ENCODE peak calls at places on chromosomes 3 and 15, in six cellular contexts. F, C, V, M, W and E are unnamed samples.

GRCh38 chr15:43325039-43325438 is 5.3 kb downstream of the LCMT2 start:
- DNase-seq in F (no peak), C (no peak), V (no peak), M (no peak), W (no peak), E (no peak)

GRCh38 chr3:177905895-177906511 is 630.2 kb upstream of the KCNMB2 start:
- DNase-seq in F (no peak), C (no peak), V (no peak), M (peak), W (no peak), E (no peak)

GRCh38 chr3:112200317-112200666 is 67.2 kb upstream of the GCSAM start:
- DNase-seq in F (no peak), C (no peak), V (no peak), M (no peak), W (no peak), E (no peak)

GRCh38 chr3:179450901-179451334 is 352 bp downstream of the GNB4 start:
- DNase-seq in F (peak), C (peak), V (peak), M (no peak), W (peak), E (no peak)

GRCh38 chr15:61063875-61064320 is 165.2 kb downstream of the RORA start:
- DNase-seq in F (no peak), C (no peak), V (no peak), M (no peak), W (no peak), E (no peak)

GRCh38 chr15:81740402-81740801 is 305.4 kb downstream of the MEX3B start:
- DNase-seq in F (no peak), C (no peak), V (no peak), M (no peak), W (no peak), E (no peak)

GRCh38 chr3:195114786-195115597 is 156.0 kb downstream of the XXYLT1 start:
- DNase-seq in F (no peak), C (no peak), V (no peak), M (no peak), W (no peak), E (no peak)

GRCh38 chr3:155327430-155327829 is 33.9 kb upstream of the STRIT1 start:
- DNase-seq in F (no peak), C (no peak), V (no peak), M (no peak), W (no peak), E (no peak)

GRCh38 chr3:133463441-133463860 is 63.6 kb downstream of the BFSP2 start:
- DNase-seq in F (no peak), C (no peak), V (no peak), M (no peak), W (no peak), E (no peak)

GRCh38 chr3:15795563-15796308 is 2.0 kb downstream of the ANKRD28 start:
- DNase-seq in F (no peak), C (no peak), V (peak), M (no peak), W (no peak), E (no peak)

GRCh38 chr3:195401959-195402358 is 40.9 kb downstream of the ACAP2 start:
- DNase-seq in F (no peak), C (no peak), V (no peak), M (no peak), W (no peak), E (no peak)

GRCh38 chr15:51536965-51537574 is 85.5 kb downstream of the DMXL2 start:
- DNase-seq in F (peak), C (no peak), V (peak), M (peak), W (no peak), E (no peak)

GRCh38 chr3:173553635-173554280 is 156.2 kb downstream of the NLGN1 start:
- DNase-seq in F (peak), C (no peak), V (peak), M (peak), W (no peak), E (no peak)

GRCh38 chr3:98058244-98058960 is 23.3 kb upstream of the GABRR3 start:
- DNase-seq in F (no peak), C (no peak), V (no peak), M (no peak), W (no peak), E (no peak)

GRCh38 chr3:51123531-51123930 is 261.6 kb upstream of the MANF start:
- DNase-seq in F (no peak), C (no peak), V (no peak), M (no peak), W (no peak), E (no peak)

GRCh38 chr3:122940628-122941086 is 86.9 kb downstream of the SEMA5B start:
- DNase-seq in F (no peak), C (no peak), V (no peak), M (no peak), W (no peak), E (no peak)

GRCh38 chr15:42313463-42313862 is 40.2 kb upstream of the TMEM87A start:
- DNase-seq in F (no peak), C (no peak), V (no peak), M (no peak), W (no peak), E (no peak)

GRCh38 chr3:171774516-171774915 is 35.8 kb downstream of the PLD1 start:
- DNase-seq in F (no peak), C (no peak), V (no peak), M (no peak), W (no peak), E (no peak)